ENCODE peak calls at places on chromosomes 6 and 20, in five cellular contexts. N is A549, M is kidney, H is lower lobe of right lung, G is neural progenitor cell. U is an unnamed sample.

GRCh38 chr6:106339334-106340029 is 13.9 kb upstream of the ATG5 start:
- DNase-seq in N (peak; percentile 86), M (no peak), H (no peak), G (peak; percentile 82), U (peak; percentile 24)

GRCh38 chr6:97958143-97958542 is 675.1 kb upstream of the MMS22L start:
- DNase-seq in N (no peak), M (peak; percentile 76), H (peak; percentile 28), G (peak; percentile 45), U (no peak)

GRCh38 chr6:106510090-106510970 is 119.0 kb downstream of the RTN4IP1 start:
- DNase-seq in N (peak; percentile 52), M (peak; percentile 85), H (peak; percentile 89), G (peak; percentile 69), U (no peak)

GRCh38 chr6:44697333-44697732 is 309.8 kb downstream of the CDC5L start:
- DNase-seq in N (no peak), M (no peak), H (no peak), G (peak; percentile 33), U (no peak)

GRCh38 chr6:53483423-53484353 is 61.2 kb downstream of the GCLC start:
- DNase-seq in N (no peak), M (peak; percentile 82), H (no peak), G (no peak), U (no peak)

GRCh38 chr20:37161830-37162549 is 17.1 kb upstream of the RPN2 start:
- DNase-seq in N (no peak), M (no peak), H (no peak), G (no peak), U (no peak)

GRCh38 chr6:141874930-141875602 is 257.7 kb upstream of the GJE1 start:
- DNase-seq in N (no peak), M (no peak), H (no peak), G (no peak), U (no peak)

GRCh38 chr6:34657307-34657978 is 39.1 kb downstream of the ILRUN start:
- DNase-seq in N (peak; percentile 60), M (no peak), H (no peak), G (no peak), U (peak; percentile 66)

GRCh38 chr20:12967932-12968331 is 40.8 kb upstream of the SPTLC3 start:
- DNase-seq in N (no peak), M (no peak), H (no peak), G (no peak), U (no peak)

GRCh38 chr6:165118736-165119135 is 190.7 kb downstream of the C6orf118 start:
- DNase-seq in N (no peak), M (no peak), H (no peak), G (no peak), U (no peak)

GRCh38 chr20:17227669-17228623 is 1.1 kb downstream of the PCSK2 start:
- DNase-seq in N (no peak), M (peak; percentile 36), H (peak; percentile 41), G (peak; percentile 89), U (no peak)

GRCh38 chr6:159490298-159490937 is 202.6 kb downstream of the SOD2 start:
- DNase-seq in N (no peak), M (no peak), H (no peak), G (no peak), U (no peak)

GRCh38 chr6:85421963-85422362 is 27.9 kb upstream of the NT5E start:
- DNase-seq in N (no peak), M (no peak), H (no peak), G (no peak), U (no peak)

GRCh38 chr20:31974975-31975481 is 7.1 kb downstream of the XKR7 start:
- DNase-seq in N (no peak), M (no peak), H (no peak), G (peak; percentile 84), U (no peak)

GRCh38 chr6:15026832-15027231 is 219.0 kb upstream of the JARID2 start:
- DNase-seq in N (peak; percentile 29), M (no peak), H (no peak), G (no peak), U (peak; percentile 7)

GRCh38 chr20:63830821-63831593 is at the start of gene ZBTB46:
- DNase-seq in N (peak; percentile 75), M (peak; percentile 79), H (peak; percentile 68), G (peak; percentile 87), U (no peak)

GRCh38 chr6:82385546-82385945 is 21.9 kb downstream of the TPBG start:
- DNase-seq in N (no peak), M (no peak), H (no peak), G (no peak), U (no peak)

GRCh38 chr20:36051318-36052116 is 83.1 kb downstream of the CNBD2 start:
- DNase-seq in N (no peak), M (no peak), H (no peak), G (no peak), U (no peak)

GRCh38 chr20:48777005-48777404 is 50.8 kb downstream of the PREX1 start:
- DNase-seq in N (no peak), M (no peak), H (no peak), G (no peak), U (no peak)

DNA sequence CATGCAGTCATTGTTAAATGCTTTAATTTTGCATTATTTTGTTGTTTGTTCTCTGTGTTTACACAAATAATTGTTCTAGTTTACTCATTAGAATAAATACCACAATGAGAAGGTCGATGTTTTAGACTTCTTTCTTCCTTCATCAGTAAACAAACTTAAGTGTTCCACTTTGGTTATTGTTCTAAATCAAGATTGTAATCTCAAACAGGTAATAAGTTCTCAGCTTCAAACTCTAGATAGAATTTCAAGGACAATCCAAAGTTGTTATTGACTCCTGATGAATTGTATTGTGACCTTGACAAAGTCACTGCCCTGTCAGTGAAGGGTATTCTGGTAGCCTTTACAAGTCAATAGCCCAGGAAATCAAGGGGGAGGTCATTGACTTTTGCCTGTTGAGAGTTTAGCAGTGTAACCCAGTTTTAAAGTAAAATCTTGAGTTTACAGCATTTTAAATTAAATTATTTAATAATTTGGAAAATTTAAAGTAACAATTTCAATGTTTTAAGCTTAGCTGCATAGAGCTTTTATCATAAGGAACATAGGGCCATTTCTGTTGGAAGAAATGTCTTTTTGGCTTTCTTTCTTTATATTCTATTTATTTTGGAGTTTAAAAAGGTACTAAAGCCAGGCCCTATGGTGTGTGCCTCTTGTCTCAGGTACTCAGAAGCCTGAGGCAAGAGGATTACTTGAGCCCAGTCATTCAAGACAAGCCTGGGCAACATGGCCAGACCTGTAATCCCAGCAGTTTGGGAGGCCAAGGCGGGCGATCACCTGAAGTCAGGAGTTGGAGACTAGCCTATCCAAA is 79.6 kb downstream of the CBFA2T2 start:
- DNase-seq in N (no peak), M (no peak), H (no peak), G (peak; percentile 22), U (no peak)
- H3K4me3 ChIP-seq in N (no peak overlapping the region), M (no peak overlapping the region), H (no peak overlapping the region), G (no peak overlapping the region), U (no peak overlapping the region)

DNA sequence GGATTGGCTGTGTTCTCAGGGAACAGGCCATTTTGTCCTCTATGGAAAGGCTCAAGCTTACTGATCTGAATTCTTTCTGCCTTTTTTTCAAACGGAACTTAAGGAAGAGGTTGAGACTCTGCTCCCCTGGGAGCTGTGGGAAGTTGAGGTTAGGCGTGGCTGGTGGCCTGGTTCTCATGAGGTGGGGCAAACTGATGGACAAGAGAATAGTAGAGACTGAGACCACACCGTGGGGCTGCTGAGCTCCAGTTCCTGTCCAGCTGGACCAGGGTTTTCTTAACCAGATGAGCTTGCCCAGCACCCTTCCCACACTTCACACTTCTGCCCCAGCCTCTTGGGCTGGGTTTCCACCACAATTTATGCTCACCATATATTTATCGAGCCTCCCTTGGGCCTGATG is 6.1 kb downstream of the AP5S1 start:
- DNase-seq in N (no peak), M (no peak), H (no peak), G (no peak), U (no peak)
- H3K27ac ChIP-seq in N (no peak overlapping the region), M (no peak overlapping the region), H (no peak overlapping the region), G (no peak overlapping the region), U (no peak overlapping the region)

GRCh38 chr6:366389-366788 is 25.2 kb upstream of the IRF4 start:
- DNase-seq in N (no peak), M (no peak), H (no peak), G (no peak), U (no peak)
- H3K9me3 ChIP-seq in N (peaks cover 2% of the 10 kb centered on the region), M (peaks cover 4% of the 10 kb centered on the region), H (peaks cover 10% of the 10 kb centered on the region), G (peaks cover 23% of the 10 kb centered on the region), U (peaks cover 59% of the 10 kb centered on the region)

GRCh38 chr6:10410214-10410873 is 4.5 kb downstream of the TFAP2A start:
- DNase-seq in N (no peak), M (no peak), H (no peak), G (no peak), U (no peak)

GRCh38 chr6:10412948-10413849 is 1.7 kb downstream of the TFAP2A start:
- DNase-seq in N (no peak), M (peak; percentile 90), H (peak; percentile 64), G (peak; percentile 14), U (no peak)

GRCh38 chr6:10412165-10412947 is 2.5 kb downstream of the TFAP2A start:
- DNase-seq in N (peak; percentile 56), M (peak; percentile 90), H (peak; percentile 50), G (peak; percentile 73), U (peak; percentile 33)

GRCh38 chr6:10411131-10411914 is 3.6 kb downstream of the TFAP2A start:
- DNase-seq in N (no peak), M (peak; percentile 71), H (no peak), G (peak; percentile 46), U (no peak)

DNA sequence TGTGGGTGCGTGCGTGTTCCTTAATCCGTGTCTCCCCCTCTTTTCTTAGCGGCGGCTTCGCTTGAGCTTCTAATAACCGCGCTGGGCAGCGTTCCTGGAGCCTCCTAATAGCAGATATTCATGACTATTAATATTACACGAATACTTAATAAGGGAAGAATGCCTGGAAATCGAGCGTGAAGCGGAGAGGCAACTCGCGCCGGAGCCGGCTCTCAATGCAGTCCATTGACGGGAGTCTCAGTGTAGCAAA is 3.0 kb downstream of the TFAP2A start:
- DNase-seq in N (no peak), M (no peak), H (peak; percentile 55), G (no peak), U (no peak)
- H3K4me3 ChIP-seq in N (peak overlapping the region; percentile 52), M (peak overlapping the region; percentile 77), H (peak overlapping the region; percentile 72), G (peak overlapping the region; percentile 57), U (peak overlapping the region; percentile 63)

DNA sequence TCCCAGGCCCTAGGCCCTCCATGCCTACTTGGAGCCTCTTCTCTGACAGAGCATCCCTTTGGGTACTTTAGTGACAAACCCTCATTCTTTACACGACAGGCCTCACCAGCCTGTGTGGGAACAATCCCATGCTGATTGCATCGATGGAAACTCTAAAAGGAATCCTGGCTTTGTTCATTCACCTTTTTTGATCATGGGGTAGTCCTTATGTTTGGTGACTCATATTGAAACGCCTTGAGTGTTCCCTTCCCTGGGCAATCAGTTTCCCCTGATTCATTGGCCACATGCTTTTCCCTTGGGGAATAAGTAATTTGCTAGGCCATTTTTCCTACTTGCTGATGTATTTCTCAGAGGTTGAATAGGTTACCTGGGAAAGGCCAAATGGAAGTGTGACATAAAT is 14.7 kb upstream of the TNFAIP3 start:
- DNase-seq in N (no peak), M (no peak), H (no peak), G (no peak), U (no peak)
- H3K27ac ChIP-seq in N (no peak overlapping the region), M (no peak overlapping the region), H (no peak overlapping the region), G (no peak overlapping the region), U (no peak overlapping the region)